ENCODE peak calls at places on chromosomes 6 and 20, in seven cellular contexts. I, U, G, T, C, J and O are unnamed samples.

GRCh38 chr20:25076731-25077609 is 5.0 kb downstream of the VSX1 start:
- DNase-seq in I (peak; percentile 50), U (peak; percentile 88), G (no peak), T (peak; percentile 1), C (peak; percentile 19), J (no peak), O (no peak)

GRCh38 chr6:38040254-38040653 is 220.7 kb downstream of the ZFAND3 start:
- DNase-seq in I (no peak), U (no peak), G (no peak), T (peak; percentile 16), C (no peak), J (no peak), O (no peak)

GRCh38 chr20:54219751-54220426 is 12.0 kb downstream of the PFDN4 start:
- DNase-seq in I (peak; percentile 26), U (peak; percentile 83), G (no peak), T (peak; percentile 63), C (no peak), J (peak; percentile 32), O (no peak)

GRCh38 chr6:70575899-70576298 is 9.2 kb downstream of the SDHAF4 start:
- DNase-seq in I (no peak), U (no peak), G (no peak), T (no peak), C (no peak), J (no peak), O (no peak)

GRCh38 chr6:161104966-161105365 is 113.4 kb downstream of the MAP3K4 start:
- DNase-seq in I (no peak), U (peak; percentile 45), G (no peak), T (peak; percentile 33), C (no peak), J (no peak), O (no peak)

GRCh38 chr6:165858571-165858970 is 195.5 kb upstream of the PDE10A start:
- DNase-seq in I (no peak), U (peak; percentile 15), G (no peak), T (peak; percentile 44), C (no peak), J (no peak), O (no peak)

GRCh38 chr6:157637941-157638340 is 185.1 kb upstream of the SNX9 start:
- DNase-seq in I (no peak), U (no peak), G (no peak), T (no peak), C (no peak), J (no peak), O (no peak)

GRCh38 chr6:28142446-28142845 is 763 bp downstream of the ZKSCAN8 start:
- DNase-seq in I (no peak), U (peak; percentile 26), G (no peak), T (peak; percentile 25), C (no peak), J (no peak), O (no peak)

GRCh38 chr20:38023181-38024085 is 9.8 kb downstream of the TTI1 start:
- DNase-seq in I (no peak), U (peak; percentile 61), G (no peak), T (peak; percentile 96), C (no peak), J (no peak), O (no peak)

GRCh38 chr6:138159246-138159645 is 2.5 kb upstream of the ARFGEF3 start:
- DNase-seq in I (no peak), U (no peak), G (no peak), T (no peak), C (no peak), J (no peak), O (no peak)

GRCh38 chr6:144093236-144093635 is 2.1 kb downstream of the SF3B5 start:
- DNase-seq in I (no peak), U (no peak), G (no peak), T (no peak), C (no peak), J (no peak), O (no peak)

GRCh38 chr6:169620171-169621125 is 81.4 kb downstream of the WDR27 start:
- DNase-seq in I (peak; percentile 20), U (peak; percentile 56), G (no peak), T (peak; percentile 86), C (no peak), J (no peak), O (no peak)

GRCh38 chr6:12174878-12175277 is 115.3 kb upstream of the EDN1 start:
- DNase-seq in I (peak; percentile 70), U (peak; percentile 68), G (no peak), T (peak; percentile 54), C (no peak), J (no peak), O (no peak)

GRCh38 chr6:116500969-116501433 is 10.4 kb upstream of the CALHM5 start:
- DNase-seq in I (no peak), U (no peak), G (no peak), T (peak; percentile 36), C (no peak), J (no peak), O (peak; percentile 20)

GRCh38 chr6:166866839-166867637 is 89.3 kb downstream of the RNASET2 start:
- DNase-seq in I (no peak), U (no peak), G (no peak), T (no peak), C (peak; percentile 61), J (no peak), O (no peak)

GRCh38 chr6:160883560-160883959 is 108.0 kb upstream of the MAP3K4 start:
- DNase-seq in I (no peak), U (no peak), G (no peak), T (no peak), C (no peak), J (no peak), O (no peak)

GRCh38 chr6:91243436-91243835 is 656.6 kb upstream of the MAP3K7 start:
- DNase-seq in I (no peak), U (no peak), G (no peak), T (no peak), C (no peak), J (no peak), O (no peak)

GRCh38 chr6:151005126-151005525 is 139.6 kb downstream of the MTHFD1L start:
- DNase-seq in I (no peak), U (no peak), G (no peak), T (no peak), C (no peak), J (no peak), O (no peak)

GRCh38 chr6:124002377-124003081 is 198.9 kb downstream of the NKAIN2 start:
- DNase-seq in I (no peak), U (no peak), G (no peak), T (no peak), C (no peak), J (peak; percentile 28), O (no peak)

GRCh38 chr20:18087054-18087453 is 29.3 kb upstream of the OVOL2 start:
- DNase-seq in I (no peak), U (no peak), G (no peak), T (no peak), C (no peak), J (no peak), O (no peak)

GRCh38 chr6:153312633-153313032 is 181.6 kb upstream of the RGS17 start:
- DNase-seq in I (peak; percentile 26), U (peak; percentile 69), G (peak; percentile 87), T (peak; percentile 35), C (peak; percentile 67), J (peak; percentile 53), O (peak; percentile 2)

GRCh38 chr6:31128093-31128676 is 7.9 kb upstream of the CDSN start:
- DNase-seq in I (peak; percentile 80), U (peak; percentile 85), G (no peak), T (peak; percentile 24), C (peak; percentile 85), J (peak; percentile 75), O (peak; percentile 62)

GRCh38 chr6:87672641-87673040 is 29.4 kb downstream of the AKIRIN2 start:
- DNase-seq in I (no peak), U (no peak), G (no peak), T (no peak), C (no peak), J (no peak), O (no peak)

GRCh38 chr20:15835811-15836210 is 737.4 kb downstream of the KIF16B start:
- DNase-seq in I (no peak), U (no peak), G (no peak), T (no peak), C (no peak), J (no peak), O (no peak)
- H3K9me3 ChIP-seq in I (no peaks in the 10 kb centered on the region), U (no peaks in the 10 kb centered on the region), G (no peaks in the 10 kb centered on the region), T (peaks cover 9% of the 10 kb centered on the region), C (no peaks in the 10 kb centered on the region), J (no peaks in the 10 kb centered on the region), O (no peaks in the 10 kb centered on the region)

GRCh38 chr6:99348220-99348822 is 1.2 kb downstream of the FAXC start:
- DNase-seq in I (no peak), U (no peak), G (no peak), T (no peak), C (no peak), J (no peak), O (no peak)

GRCh38 chr6:99348823-99349619 is 453 bp downstream of the FAXC start:
- DNase-seq in I (no peak), U (peak; percentile 4), G (peak; percentile 63), T (peak; percentile 3), C (no peak), J (peak; percentile 38), O (no peak)

GRCh38 chr6:99353126-99353525 is 3.7 kb upstream of the FAXC start:
- DNase-seq in I (no peak), U (no peak), G (no peak), T (peak; percentile 7), C (no peak), J (peak; percentile 79), O (no peak)

GRCh38 chr6:99349620-99350141 is at the start of gene FAXC:
- DNase-seq in I (peak; percentile 27), U (peak; percentile 58), G (peak; percentile 85), T (peak; percentile 14), C (peak; percentile 70), J (peak; percentile 43), O (no peak)

GRCh38 chr6:99350573-99350972 is 1.1 kb upstream of the FAXC start:
- DNase-seq in I (no peak), U (no peak), G (no peak), T (no peak), C (no peak), J (no peak), O (no peak)
- H3K9me3 ChIP-seq in I (no peaks in the 10 kb centered on the region), U (no peaks in the 10 kb centered on the region), G (no peaks in the 10 kb centered on the region), T (no peaks in the 10 kb centered on the region), C (no peaks in the 10 kb centered on the region), J (no peaks in the 10 kb centered on the region), O (no peaks in the 10 kb centered on the region)

GRCh38 chr6:57327311-57327710 is 9.9 kb downstream of the PRIM2 start:
- DNase-seq in I (no peak), U (no peak), G (no peak), T (no peak), C (no peak), J (no peak), O (no peak)
- H3K9me3 ChIP-seq in I (no peaks in the 10 kb centered on the region), U (peaks cover 22% of the 10 kb centered on the region), G (no peaks in the 10 kb centered on the region), T (peaks cover 9% of the 10 kb centered on the region), C (peaks cover 9% of the 10 kb centered on the region), J (no peaks in the 10 kb centered on the region), O (no peaks in the 10 kb centered on the region)

DNA sequence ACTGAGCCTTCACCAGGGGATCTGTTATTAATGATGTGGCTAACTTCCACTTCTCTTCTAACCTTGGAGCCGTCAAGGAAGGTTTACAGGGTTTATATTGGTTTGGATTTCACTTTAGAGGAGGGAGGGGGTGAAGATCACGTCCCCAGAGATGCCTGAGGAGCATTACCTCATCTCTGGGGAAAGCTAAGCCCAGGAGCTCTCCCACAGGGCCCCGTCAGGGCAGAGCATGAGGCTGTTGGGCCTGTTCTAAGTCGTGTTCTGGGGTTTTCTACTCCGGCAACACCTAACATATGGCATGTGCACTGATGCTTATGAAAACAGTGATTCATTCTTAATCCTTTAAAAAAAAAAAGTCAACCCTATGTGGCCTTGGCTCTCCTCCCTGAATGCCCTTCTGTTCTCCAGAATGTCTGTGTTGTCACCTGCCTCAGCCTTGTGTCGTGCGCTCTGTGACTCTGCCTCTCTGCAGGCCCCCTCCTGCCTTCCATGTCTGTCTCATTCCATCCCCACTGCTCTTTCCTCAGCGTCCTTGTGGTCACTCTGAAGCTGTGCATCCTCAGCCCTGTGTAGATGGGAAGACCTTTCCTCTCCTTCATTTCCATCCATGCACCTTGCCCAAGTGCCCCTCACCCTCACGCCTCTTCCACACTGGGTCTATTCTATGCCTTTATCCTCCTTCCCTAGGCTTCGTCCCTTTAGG is 97.4 kb upstream of the JARID2 start:
- DNase-seq in I (no peak), U (peak; percentile 72), G (no peak), T (peak; percentile 90), C (no peak), J (no peak), O (no peak)
- H3K9me3 ChIP-seq in I (no peaks in the 10 kb centered on the region), U (no peaks in the 10 kb centered on the region), G (no peaks in the 10 kb centered on the region), T (no peaks in the 10 kb centered on the region), C (no peaks in the 10 kb centered on the region), J (no peaks in the 10 kb centered on the region), O (no peaks in the 10 kb centered on the region)